ENCODE peak calls at places on chromosomes 11 and 22, in eight cellular contexts. One of them, this sample, is unnamed.

GRCh38 chr22:41642711-41643110 is 21.6 kb downstream of the XRCC6 start:
- DNase-seq in HT1080: no peak
- DNase-seq in dermis blood vessel endothelial cell: no peak
- DNase-seq in OCI-LY7: no peak
- DNase-seq in HEK293T: no peak
- DNase-seq in HAP-1: no peak
- DNase-seq in HTR-8/SVneo: no peak
- DNase-seq in GF-D8: no peak
- DNase-seq in this sample: no peak

GRCh38 chr11:26830757-26831156 is 108.9 kb upstream of the SLC5A12 start:
- DNase-seq in HT1080: no peak
- DNase-seq in dermis blood vessel endothelial cell: no peak
- DNase-seq in OCI-LY7: no peak
- DNase-seq in HEK293T: no peak
- DNase-seq in HAP-1: no peak
- DNase-seq in HTR-8/SVneo: no peak
- DNase-seq in GF-D8: no peak
- DNase-seq in this sample: no peak

GRCh38 chr11:76610371-76610770 is 60.2 kb downstream of the LRRC32 start:
- DNase-seq in HT1080: no peak
- DNase-seq in dermis blood vessel endothelial cell: no peak
- DNase-seq in OCI-LY7: no peak
- DNase-seq in HEK293T: no peak
- DNase-seq in HAP-1: no peak
- DNase-seq in HTR-8/SVneo: no peak
- DNase-seq in GF-D8: no peak
- DNase-seq in this sample: no peak

GRCh38 chr11:61955031-61955415 is 4.9 kb downstream of the BEST1 start:
- DNase-seq in HT1080: no peak
- DNase-seq in dermis blood vessel endothelial cell: peak; percentile 17
- DNase-seq in OCI-LY7: no peak
- DNase-seq in HEK293T: peak; percentile 3
- DNase-seq in HAP-1: no peak
- DNase-seq in HTR-8/SVneo: no peak
- DNase-seq in GF-D8: peak; percentile 75
- DNase-seq in this sample: no peak

GRCh38 chr11:96259053-96259837 is 83.8 kb downstream of the MAML2 start:
- DNase-seq in HT1080: peak; percentile 89
- DNase-seq in dermis blood vessel endothelial cell: peak; percentile 75
- DNase-seq in OCI-LY7: peak; percentile 32
- DNase-seq in HEK293T: no peak
- DNase-seq in HAP-1: no peak
- DNase-seq in HTR-8/SVneo: no peak
- DNase-seq in GF-D8: no peak
- DNase-seq in this sample: no peak

GRCh38 chr11:13140873-13141655 is 131.9 kb downstream of the RASSF10 start:
- DNase-seq in HT1080: peak; percentile 88
- DNase-seq in dermis blood vessel endothelial cell: no peak
- DNase-seq in OCI-LY7: no peak
- DNase-seq in HEK293T: no peak
- DNase-seq in HAP-1: no peak
- DNase-seq in HTR-8/SVneo: no peak
- DNase-seq in GF-D8: no peak
- DNase-seq in this sample: no peak

GRCh38 chr22:42585096-42585495 is 29.6 kb downstream of the POLDIP3 start:
- DNase-seq in HT1080: no peak
- DNase-seq in dermis blood vessel endothelial cell: no peak
- DNase-seq in OCI-LY7: no peak
- DNase-seq in HEK293T: no peak
- DNase-seq in HAP-1: no peak
- DNase-seq in HTR-8/SVneo: no peak
- DNase-seq in GF-D8: no peak
- DNase-seq in this sample: no peak

GRCh38 chr22:35301370-35301874 is 1.7 kb downstream of the TOM1 start:
- DNase-seq in HT1080: peak; percentile 54
- DNase-seq in dermis blood vessel endothelial cell: no peak
- DNase-seq in OCI-LY7: no peak
- DNase-seq in HEK293T: no peak
- DNase-seq in HAP-1: no peak
- DNase-seq in HTR-8/SVneo: peak; percentile 29
- DNase-seq in GF-D8: peak; percentile 92
- DNase-seq in this sample: peak; percentile 76

GRCh38 chr11:102471474-102471873 is 18.9 kb upstream of the TMEM123 start:
- DNase-seq in HT1080: no peak
- DNase-seq in dermis blood vessel endothelial cell: no peak
- DNase-seq in OCI-LY7: no peak
- DNase-seq in HEK293T: no peak
- DNase-seq in HAP-1: no peak
- DNase-seq in HTR-8/SVneo: no peak
- DNase-seq in GF-D8: no peak
- DNase-seq in this sample: no peak

GRCh38 chr11:133836076-133836548 is 9.2 kb downstream of the SPATA19 start:
- DNase-seq in HT1080: no peak
- DNase-seq in dermis blood vessel endothelial cell: no peak
- DNase-seq in OCI-LY7: no peak
- DNase-seq in HEK293T: no peak
- DNase-seq in HAP-1: no peak
- DNase-seq in HTR-8/SVneo: no peak
- DNase-seq in GF-D8: no peak
- DNase-seq in this sample: no peak

GRCh38 chr11:61160487-61161189 is 588 bp downstream of the VPS37C start:
- DNase-seq in HT1080: no peak
- DNase-seq in dermis blood vessel endothelial cell: peak; percentile 32
- DNase-seq in OCI-LY7: no peak
- DNase-seq in HEK293T: no peak
- DNase-seq in HAP-1: no peak
- DNase-seq in HTR-8/SVneo: no peak
- DNase-seq in GF-D8: no peak
- DNase-seq in this sample: no peak

GRCh38 chr11:110870816-110871522 is 158.7 kb upstream of the ARHGAP20 start:
- DNase-seq in HT1080: no peak
- DNase-seq in dermis blood vessel endothelial cell: no peak
- DNase-seq in OCI-LY7: no peak
- DNase-seq in HEK293T: no peak
- DNase-seq in HAP-1: no peak
- DNase-seq in HTR-8/SVneo: no peak
- DNase-seq in GF-D8: no peak
- DNase-seq in this sample: no peak

GRCh38 chr11:797300-798092 is 585 bp downstream of the SLC25A22 start:
- DNase-seq in HT1080: peak; percentile 82
- DNase-seq in dermis blood vessel endothelial cell: peak; percentile 77
- DNase-seq in OCI-LY7: peak; percentile 87
- DNase-seq in HEK293T: peak; percentile 71
- DNase-seq in HAP-1: peak; percentile 80
- DNase-seq in HTR-8/SVneo: no peak
- DNase-seq in GF-D8: peak; percentile 13
- DNase-seq in this sample: no peak

GRCh38 chr11:70732493-70733206 is 334.3 kb downstream of the CTTN start:
- DNase-seq in HT1080: peak; percentile 9
- DNase-seq in dermis blood vessel endothelial cell: no peak
- DNase-seq in OCI-LY7: no peak
- DNase-seq in HEK293T: no peak
- DNase-seq in HAP-1: no peak
- DNase-seq in HTR-8/SVneo: no peak
- DNase-seq in GF-D8: no peak
- DNase-seq in this sample: no peak

GRCh38 chr11:706957-707816 is 1.2 kb downstream of the EPS8L2 start:
- DNase-seq in HT1080: peak; percentile 61
- DNase-seq in dermis blood vessel endothelial cell: no peak
- DNase-seq in OCI-LY7: no peak
- DNase-seq in HEK293T: no peak
- DNase-seq in HAP-1: no peak
- DNase-seq in HTR-8/SVneo: peak; percentile 70
- DNase-seq in GF-D8: no peak
- DNase-seq in this sample: no peak

GRCh38 chr11:71454470-71455113 is 1.6 kb downstream of the NADSYN1 start:
- DNase-seq in HT1080: no peak
- DNase-seq in dermis blood vessel endothelial cell: no peak
- DNase-seq in OCI-LY7: peak; percentile 44
- DNase-seq in HEK293T: no peak
- DNase-seq in HAP-1: no peak
- DNase-seq in HTR-8/SVneo: no peak
- DNase-seq in GF-D8: no peak
- DNase-seq in this sample: no peak

GRCh38 chr11:14644396-14645246 is 1.0 kb downstream of the PDE3B start:
- DNase-seq in HT1080: peak; percentile 6
- DNase-seq in dermis blood vessel endothelial cell: peak; percentile 30
- DNase-seq in OCI-LY7: no peak
- DNase-seq in HEK293T: peak; percentile 47
- DNase-seq in HAP-1: peak; percentile 28
- DNase-seq in HTR-8/SVneo: no peak
- DNase-seq in GF-D8: no peak
- DNase-seq in this sample: peak; percentile 67

GRCh38 chr22:49826603-49827306 is 918 bp downstream of the BRD1 start:
- DNase-seq in HT1080: no peak
- DNase-seq in dermis blood vessel endothelial cell: peak; percentile 53
- DNase-seq in OCI-LY7: peak; percentile 64
- DNase-seq in HEK293T: peak; percentile 32
- DNase-seq in HAP-1: no peak
- DNase-seq in HTR-8/SVneo: no peak
- DNase-seq in GF-D8: no peak
- DNase-seq in this sample: peak; percentile 74

GRCh38 chr22:47586038-47586437 is 823.6 kb downstream of the TBC1D22A start:
- DNase-seq in HT1080: no peak
- DNase-seq in dermis blood vessel endothelial cell: no peak
- DNase-seq in OCI-LY7: no peak
- DNase-seq in HEK293T: no peak
- DNase-seq in HAP-1: no peak
- DNase-seq in HTR-8/SVneo: no peak
- DNase-seq in GF-D8: no peak
- DNase-seq in this sample: no peak

GRCh38 chr11:31022080-31022479 is 347.5 kb downstream of the DCDC1 start:
- DNase-seq in HT1080: no peak
- DNase-seq in dermis blood vessel endothelial cell: no peak
- DNase-seq in OCI-LY7: no peak
- DNase-seq in HEK293T: no peak
- DNase-seq in HAP-1: no peak
- DNase-seq in HTR-8/SVneo: no peak
- DNase-seq in GF-D8: no peak
- DNase-seq in this sample: no peak

GRCh38 chr11:4580124-4580523 is 1.4 kb upstream of the OR52I2 start:
- DNase-seq in HT1080: no peak
- DNase-seq in dermis blood vessel endothelial cell: no peak
- DNase-seq in OCI-LY7: no peak
- DNase-seq in HEK293T: no peak
- DNase-seq in HAP-1: no peak
- DNase-seq in HTR-8/SVneo: no peak
- DNase-seq in GF-D8: no peak
- DNase-seq in this sample: no peak